ENCODE peak calls at places on chromosomes 13 and 19, in eight cellular contexts. Y is BE2C, B is fibroblast of the aortic adventitia, Z is iPS-NIHi11, M is astrocyte of the hippocampus, T is DMS53, R is islet precursor cell, P is progenitor cell of endocrine pancreas. J is an unnamed sample.

GRCh38 chr13:26785845-26786630 is 25.5 kb upstream of the GPR12 start:
- DNase-seq in Y (no peak), B (peak; percentile 2), Z (peak; percentile 35), M (no peak), T (peak; percentile 68), R (peak; percentile 60), P (no peak), J (no peak)

GRCh38 chr13:25862156-25862555 is 189.7 kb downstream of the SHISA2 start:
- DNase-seq in Y (no peak), B (no peak), Z (no peak), M (no peak), T (no peak), R (no peak), P (no peak), J (no peak)

GRCh38 chr19:44867578-44867977 is 21.5 kb downstream of the NECTIN2 start:
- DNase-seq in Y (no peak), B (no peak), Z (no peak), M (no peak), T (no peak), R (no peak), P (no peak), J (no peak)

GRCh38 chr13:79647518-79647917 is 166.6 kb downstream of the NDFIP2 start:
- DNase-seq in Y (peak; percentile 79), B (no peak), Z (no peak), M (no peak), T (peak; percentile 75), R (no peak), P (no peak), J (no peak)

GRCh38 chr19:39467941-39468340 is 12.7 kb upstream of the TIMM50 start:
- DNase-seq in Y (no peak), B (no peak), Z (no peak), M (no peak), T (no peak), R (no peak), P (no peak), J (no peak)

GRCh38 chr13:113846639-113847318 is 17.1 kb downstream of the GAS6 start:
- DNase-seq in Y (no peak), B (no peak), Z (no peak), M (no peak), T (no peak), R (peak; percentile 47), P (no peak), J (no peak)

GRCh38 chr19:11025006-11025405 is 64.2 kb downstream of the SMARCA4 start:
- DNase-seq in Y (no peak), B (no peak), Z (no peak), M (no peak), T (no peak), R (no peak), P (no peak), J (no peak)

GRCh38 chr19:13298565-13299481 is 148.6 kb downstream of the IER2 start:
- DNase-seq in Y (no peak), B (no peak), Z (peak; percentile 33), M (no peak), T (no peak), R (no peak), P (no peak), J (no peak)